ENCODE peak calls at places on chromosomes 2 and 18, in five cellular contexts. F is GM18507; T is NCI-H774; K is ecto neural progenitor cell; Y is activated CD4-positive, alpha-beta T cell treated with anti-CD3 and anti-CD28 coated beads, Interleukin-2, amount 10 ng/mL, durations not matched to agents 7 days and 5 days. X is an unnamed sample.

GRCh38 chr18:46042571-46043123 is 29.4 kb downstream of the PSTPIP2 start:
- DNase-seq in F (no peak), T (no peak), K (no peak), Y (peak; percentile 34), X (no peak)

GRCh38 chr18:74337155-74337911 is 21.7 kb downstream of the C18orf63 start:
- DNase-seq in F (no peak), T (no peak), K (no peak), Y (no peak), X (no peak)

GRCh38 chr2:224561234-224562005 is 23.7 kb downstream of the CUL3 start:
- DNase-seq in F (no peak), T (no peak), K (no peak), Y (no peak), X (no peak)

GRCh38 chr2:75959724-75960123 is 249.0 kb upstream of the GCFC2 start:
- DNase-seq in F (no peak), T (no peak), K (no peak), Y (no peak), X (no peak)

GRCh38 chr2:199861116-199861774 is 10.3 kb upstream of the FTCDNL1 start:
- DNase-seq in F (no peak), T (no peak), K (no peak), Y (no peak), X (no peak)

GRCh38 chr2:164903214-164903613 is 52.1 kb downstream of the SLC38A11 start:
- DNase-seq in F (no peak), T (no peak), K (no peak), Y (no peak), X (no peak)

GRCh38 chr2:74530239-74531161 is 767 bp downstream of the HTRA2 start:
- DNase-seq in F (no peak), T (no peak), K (no peak), Y (peak; percentile 49), X (no peak)

GRCh38 chr2:367246-367645 is 79.4 kb upstream of the ALKAL2 start:
- DNase-seq in F (no peak), T (no peak), K (no peak), Y (no peak), X (no peak)

GRCh38 chr2:191894681-191895147 is 47.8 kb upstream of the CAVIN2 start:
- DNase-seq in F (no peak), T (no peak), K (no peak), Y (no peak), X (no peak)

GRCh38 chr18:49677762-49678398 is 116.0 kb downstream of the LIPG start:
- DNase-seq in F (peak; percentile 47), T (no peak), K (no peak), Y (no peak), X (no peak)

X was measured in NCI-H526 treated with DMSO at 0.1 percent for 48 hours.